ENCODE peak calls at places on chromosomes 5 and 9, in six cellular contexts. L is left kidney, S is non-pigmented ciliary epithelial cell, Y is astrocyte of the spinal cord, J is body of pancreas, A is pulmonary artery endothelial cell. O is an unnamed sample.

GRCh38 chr9:79719989-79720388 is 148.2 kb downstream of the TLE4 start:
- DNase-seq in L (peak; percentile 48), S (no peak), Y (no peak), J (no peak), A (no peak), O (no peak)

GRCh38 chr5:108084105-108084504 is 297.8 kb downstream of the FBXL17 start:
- DNase-seq in L (peak; percentile 43), S (no peak), Y (peak; percentile 46), J (no peak), A (no peak), O (no peak)

GRCh38 chr9:127647451-127647850 is 35.4 kb downstream of the STXBP1 start:
- DNase-seq in L (no peak), S (no peak), Y (no peak), J (no peak), A (no peak), O (no peak)

GRCh38 chr9:23088932-23089364 is 642.3 kb downstream of the DMRTA1 start:
- DNase-seq in L (peak; percentile 7), S (no peak), Y (no peak), J (no peak), A (no peak), O (no peak)

GRCh38 chr5:31470608-31471007 is 61.3 kb downstream of the DROSHA start:
- DNase-seq in L (no peak), S (no peak), Y (peak; percentile 49), J (no peak), A (no peak), O (no peak)

GRCh38 chr5:105695916-105696315 is 1974.8 kb downstream of the EFNA5 start:
- DNase-seq in L (no peak), S (no peak), Y (no peak), J (no peak), A (no peak), O (no peak)

GRCh38 chr5:1103505-1104326 is 8.1 kb downstream of the SLC12A7 start:
- DNase-seq in L (peak; percentile 90), S (no peak), Y (no peak), J (peak; percentile 76), A (no peak), O (no peak)

GRCh38 chr5:91170266-91170665 is 212.9 kb downstream of the ARRDC3 start:
- DNase-seq in L (no peak), S (peak; percentile 67), Y (peak; percentile 64), J (no peak), A (no peak), O (no peak)

GRCh38 chr9:121107041-121107440 is 32.3 kb downstream of the CNTRL start:
- DNase-seq in L (no peak), S (no peak), Y (no peak), J (no peak), A (no peak), O (no peak)

GRCh38 chr9:35110327-35110758 is 5.3 kb downstream of the ATOSB start:
- DNase-seq in L (no peak), S (no peak), Y (peak; percentile 51), J (peak; percentile 71), A (no peak), O (no peak)

GRCh38 chr5:5475967-5476366 is 53.5 kb downstream of the ICE1 start:
- DNase-seq in L (no peak), S (no peak), Y (no peak), J (no peak), A (no peak), O (no peak)

O was measured in AG04449.